ENCODE peak calls at places on chromosomes 4 and X, in five cellular contexts. B is left lung, K is heart right ventricle, I is RWPE2, W is AG09309. U is an unnamed sample.
A peak's percentile ranks its signal among the peaks of the same experiment; 100 is the strongest.

GRCh38 chr4:153541426-153542096 is 75.4 kb downstream of the TMEM131L start:
- DNase-seq in I (no peak), B (no peak), K (no peak), W (peak; percentile 91), U (no peak)

GRCh38 chrX:49192722-49193328 is 6.7 kb upstream of the PRICKLE3 start:
- DNase-seq in W (no peak), B (no peak), I (no peak), K (no peak), U (no peak)

GRCh38 chr4:110198472-110199419 is at the start of gene ELOVL6:
- DNase-seq in W (peak; percentile 33), B (peak; percentile 83), I (peak; percentile 59), K (peak; percentile 42), U (peak; percentile 35)

GRCh38 chr4:58301384-58301783 is 1191.2 kb upstream of the IGFBP7 start:
- DNase-seq in I (no peak), K (no peak), W (no peak), B (no peak), U (no peak)

GRCh38 chrX:24282381-24283121 is 31.3 kb downstream of the SUPT20HL2 start:
- DNase-seq in I (no peak), W (no peak), B (no peak), K (no peak), U (no peak)

GRCh38 chr4:112515278-112516075 is 503 bp downstream of the NEUROG2 start:
- DNase-seq in K (no peak), B (peak; percentile 79), I (no peak), W (no peak), U (no peak)

GRCh38 chr4:89303177-89303576 is 4.4 kb downstream of the GPRIN3 start:
- DNase-seq in W (no peak), I (no peak), K (peak; percentile 65), B (no peak), U (no peak)

GRCh38 chrX:134544614-134545255 is 84.8 kb downstream of the HPRT1 start:
- DNase-seq in K (no peak), W (no peak), I (no peak), B (peak; percentile 69), U (no peak)

GRCh38 chr4:122542411-122543236 is 78.2 kb downstream of the IL21 start:
- DNase-seq in W (peak; percentile 29), B (no peak), K (no peak), I (no peak), U (no peak)

GRCh38 chr4:112853662-112854256 is 195.7 kb upstream of the ANK2 start:
- DNase-seq in K (no peak), W (no peak), B (no peak), I (no peak), U (no peak)

GRCh38 chrX:2595258-2595657 is 94.5 kb upstream of the DHRSX start:
- DNase-seq in W (peak; percentile 50), K (no peak), B (no peak), I (no peak), U (no peak)

GRCh38 chr4:138562544-138562961 is 320.4 kb upstream of the SLC7A11 start:
- DNase-seq in W (peak; percentile 45), B (no peak), K (peak; percentile 42), I (no peak), U (no peak)

GRCh38 chrX:119488749-119489148 is 20.5 kb downstream of the SLC25A5 start:
- DNase-seq in B (no peak), K (peak; percentile 53), W (no peak), I (no peak), U (no peak)

GRCh38 chrX:82087699-82088098 is 885.8 kb downstream of the SH3BGRL start:
- DNase-seq in I (no peak), B (no peak), K (peak; percentile 6), W (no peak), U (no peak)

GRCh38 chr4:3387943-3388348 is 53.8 kb upstream of the HGFAC start:
- DNase-seq in W (no peak), I (peak; percentile 58), K (peak; percentile 91), B (peak; percentile 92), U (no peak)

GRCh38 chr4:99816611-99817309 is at the start of gene DAPP1:
- DNase-seq in I (peak; percentile 94), W (no peak), B (peak; percentile 77), K (peak; percentile 13), U (peak; percentile 33)

GRCh38 chr4:113278324-113278934 is 229.0 kb downstream of the ANK2 start:
- DNase-seq in I (no peak), K (peak; percentile 81), W (no peak), B (no peak), U (peak; percentile 17)

GRCh38 chr4:15013585-15013984 is 11.3 kb downstream of the CPEB2 start:
- DNase-seq in B (no peak), W (no peak), K (no peak), I (no peak), U (no peak)

GRCh38 chrX:39953879-39954278 is 143.9 kb downstream of the BCOR start:
- DNase-seq in K (peak; percentile 44), W (no peak), B (peak; percentile 86), I (peak; percentile 75), U (no peak)

GRCh38 chr4:122665148-122665547 is 44.3 kb upstream of the IL21 start:
- DNase-seq in K (no peak), B (no peak), W (peak; percentile 55), I (no peak), U (no peak)

GRCh38 chr4:89549907-89550306 is 242.3 kb upstream of the GPRIN3 start:
- DNase-seq in K (no peak), I (no peak), B (no peak), W (no peak), U (no peak)

GRCh38 chr4:44738615-44739014 is 12.3 kb upstream of the GNPDA2 start:
- DNase-seq in K (no peak), I (no peak), W (no peak), B (no peak), U (no peak)

GRCh38 chr4:174201898-174202297 is 81.6 kb downstream of the FBXO8 start:
- DNase-seq in B (no peak), I (no peak), K (no peak), W (no peak), U (no peak)

GRCh38 chrX:150036181-150036580 is 97.9 kb upstream of the EOLA2 start:
- DNase-seq in K (no peak), W (no peak), B (no peak), I (peak; percentile 38), U (no peak)

GRCh38 chr4:4985844-4986243 is 33.4 kb downstream of the CYTL1 start:
- DNase-seq in W (no peak), K (no peak), I (no peak), B (no peak), U (no peak)

GRCh38 chr4:152458801-152459302 is 77.0 kb downstream of the FBXW7 start:
- DNase-seq in B (no peak), W (no peak), I (no peak), K (no peak), U (no peak)

GRCh38 chr4:1205641-1206298 is 33.4 kb upstream of the SPON2 start:
- DNase-seq in B (peak; percentile 60), K (no peak), W (no peak), I (no peak), U (peak; percentile 13)

GRCh38 chrX:41781500-41781899 is 57.5 kb downstream of the GPR82 start:
- DNase-seq in W (no peak), I (no peak), B (no peak), K (no peak), U (no peak)

DNA sequence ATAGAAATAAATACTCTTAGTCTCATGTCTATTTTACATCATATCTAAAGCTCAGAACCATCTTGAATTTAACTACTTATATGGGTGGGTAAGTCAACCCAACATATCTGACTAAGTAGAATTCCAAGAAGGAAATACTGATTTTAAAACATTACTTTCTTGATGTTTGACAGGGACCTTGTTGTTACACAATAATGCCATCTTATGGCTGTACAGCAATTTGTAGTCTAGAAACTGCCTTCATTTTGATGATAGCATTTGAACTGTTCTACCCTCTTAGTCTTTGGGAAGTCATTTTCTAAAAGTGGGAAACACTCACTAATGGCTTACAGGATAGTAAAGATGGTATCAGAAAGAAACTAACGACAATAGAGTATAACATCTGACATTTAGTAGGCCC is 929.5 kb downstream of the DMD start:
- DNase-seq in I (no peak), W (no peak), K (no peak), B (no peak), U (no peak)
- TF ChIP-seq CTCF in I (no peak), W (no peak), K (no peak), B (no peak), U (no peak)

GRCh38 chr4:51880016-51880915 is 37.3 kb downstream of the DCUN1D4 start:
- DNase-seq in B (no peak), I (no peak), W (peak; percentile 71), K (no peak), U (no peak)

GRCh38 chr4:51890760-51891159 is 47.8 kb downstream of the DCUN1D4 start:
- DNase-seq in B (no peak), K (no peak), W (no peak), I (no peak), U (no peak)

GRCh38 chr4:51884606-51885005 is 41.7 kb downstream of the DCUN1D4 start:
- DNase-seq in B (no peak), W (no peak), I (no peak), K (no peak), U (no peak)

GRCh38 chr4:51884055-51884454 is 41.1 kb downstream of the DCUN1D4 start:
- DNase-seq in B (no peak), W (no peak), I (no peak), K (no peak), U (no peak)

GRCh38 chr4:51885371-51885770 is 42.4 kb downstream of the DCUN1D4 start:
- DNase-seq in B (no peak), W (no peak), K (no peak), I (no peak), U (no peak)
- TF ChIP-seq CTCF in B (no peak), W (peak; percentile 43), K (peak; percentile 19), I (peak; percentile 31), U (no peak)

DNA sequence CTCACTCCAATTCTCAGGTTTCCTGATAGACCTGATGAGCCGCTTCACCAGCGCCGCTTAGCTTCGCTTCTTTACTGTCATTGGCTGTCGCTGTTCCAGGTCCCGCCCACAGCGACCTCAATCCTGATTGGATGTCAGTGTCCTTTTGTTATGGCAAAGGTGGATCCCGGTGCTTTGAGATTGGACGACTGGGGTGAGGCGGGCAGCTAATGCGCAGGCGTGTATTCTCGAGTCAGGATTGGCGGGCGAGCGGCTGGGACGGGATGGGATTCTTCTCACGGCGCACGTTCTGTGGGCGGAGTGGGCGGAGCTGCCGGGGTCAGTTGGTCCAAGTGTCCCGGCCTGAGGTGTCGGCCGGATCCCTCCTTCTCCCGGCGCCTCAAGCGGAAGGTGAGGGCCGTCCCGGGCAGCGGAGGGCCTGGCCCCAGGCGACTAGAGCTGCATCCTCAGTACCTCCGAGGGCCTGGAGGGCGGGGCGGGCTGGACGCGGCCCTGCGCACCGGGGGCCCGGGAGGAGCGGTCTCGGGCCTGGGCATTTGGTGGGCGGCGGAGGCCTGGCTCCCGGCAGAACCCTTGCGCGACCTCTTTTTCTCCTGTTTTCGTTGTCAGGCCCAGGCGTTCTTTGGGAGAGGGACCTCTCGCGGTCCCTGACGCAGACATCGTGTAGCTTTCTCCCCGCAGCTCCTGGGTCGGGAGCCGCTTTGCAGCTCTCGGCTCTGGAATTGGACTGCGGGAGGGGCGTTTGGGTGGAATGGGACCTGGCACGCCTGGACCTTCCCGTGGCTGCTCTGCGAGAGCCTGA is at the start of gene SCOC:
- DNase-seq in K (peak; percentile 99), W (peak; percentile 95), B (peak; percentile 99), I (peak; percentile 98), U (peak; percentile 92)
- TF ChIP-seq CTCF in K (no peak), W (no peak), B (no peak), I (no peak), U (peak; percentile 3)

DNA sequence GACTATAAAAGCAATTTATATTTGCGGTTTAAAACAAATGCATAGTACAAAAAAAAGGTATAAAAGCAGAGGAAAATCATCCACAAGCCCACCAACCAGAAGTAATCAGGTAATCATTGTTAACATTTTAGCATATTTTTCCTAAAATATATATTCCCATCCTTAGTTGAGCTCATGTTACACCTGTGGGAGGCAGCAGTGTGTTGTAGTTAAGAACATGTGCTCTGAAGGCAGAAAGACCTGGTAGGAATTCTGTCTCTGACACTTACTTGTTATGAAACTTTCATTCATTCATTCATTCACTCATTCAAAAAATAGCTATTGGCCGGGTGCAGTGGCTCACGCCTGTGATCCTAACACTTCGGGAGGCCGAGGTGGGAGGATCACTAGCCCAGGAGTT is 15.4 kb upstream of the CDKL5 start:
- DNase-seq in W (no peak), K (no peak), I (no peak), B (no peak), U (no peak)
- TF ChIP-seq CTCF in W (peak; percentile 42), K (peak; percentile 47), I (peak; percentile 42), B (no peak), U (no peak)

U was measured in natural killer cell.